ENCODE peak calls at places on chromosomes 5 and 9, in eight cellular contexts. O is aorta; X is stimulated activated CD8-positive, alpha-beta memory T cell treated with anti-CD3 and anti-CD28 coated beads, Interleukin-4, amount 100 ng/mL, for 4 hours; Z is pons; T is AG04449; H is NCI-H1092 treated with DMSO at 0.1 percent for 48 hours; W is GOT3; N is cardiac muscle cell. A is an unnamed sample.

GRCh38 chr9:133862585-133863041 is 124.5 kb upstream of the SARDH start:
- DNase-seq in O (peak), Z (peak), W (no peak), X (no peak), H (no peak), T (no peak), N (no peak), A (no peak)

GRCh38 chr9:124389146-124389939 is 25.9 kb downstream of the PSMB7 start:
- DNase-seq in W (no peak), X (no peak), H (peak), T (no peak), Z (no peak), N (no peak), O (no peak), A (no peak)

GRCh38 chr9:136537896-136538598 is 7.8 kb downstream of the NOTCH1 start:
- DNase-seq in W (no peak), X (no peak), Z (no peak), T (no peak), H (no peak), O (no peak), N (no peak), A (no peak)

GRCh38 chr9:129850821-129851540 is 15.7 kb downstream of the USP20 start:
- DNase-seq in Z (no peak), N (no peak), O (no peak), T (peak), W (no peak), X (no peak), H (no peak), A (no peak)

GRCh38 chr9:127050152-127050551 is 72.3 kb downstream of the ANGPTL2 start:
- DNase-seq in H (no peak), N (no peak), O (no peak), W (no peak), T (no peak), X (no peak), Z (no peak), A (no peak)

GRCh38 chr9:70601000-70601929 is 186.8 kb upstream of the KLF9 start:
- DNase-seq in T (peak), H (peak), O (peak), W (peak), X (no peak), Z (peak), N (peak), A (no peak)

GRCh38 chr9:130729145-130729544 is 35.6 kb downstream of the EXOSC2 start:
- DNase-seq in O (no peak), X (no peak), W (no peak), Z (no peak), H (no peak), T (no peak), N (no peak), A (no peak)

GRCh38 chr5:2178071-2178477 is 295.3 kb upstream of the IRX4 start:
- DNase-seq in N (no peak), H (no peak), Z (no peak), T (no peak), O (no peak), X (no peak), W (no peak), A (no peak)

GRCh38 chr5:131571669-131572168 is 63.3 kb downstream of the RAPGEF6 start:
- DNase-seq in T (no peak), Z (no peak), X (no peak), W (no peak), O (no peak), N (no peak), H (no peak), A (no peak)

GRCh38 chr9:36407122-36407723 is 7.2 kb upstream of the RNF38 start:
- DNase-seq in O (no peak), W (no peak), H (peak), N (peak), Z (peak), X (peak), T (no peak), A (no peak)

GRCh38 chr5:90161399-90161798 is 248.2 kb downstream of the CETN3 start:
- DNase-seq in N (peak), H (peak), X (no peak), T (no peak), Z (peak), O (peak), W (no peak), A (no peak)

GRCh38 chr9:107472581-107473335 is 16.8 kb downstream of the KLF4 start:
- DNase-seq in N (no peak), W (no peak), T (no peak), Z (no peak), H (peak), O (no peak), X (no peak), A (no peak)